ENCODE peak calls at places on chromosome 5, in nine cellular contexts. One of them, this sample, is unnamed.

GRCh38 chr5:82295144-82295543 is 17.0 kb upstream of the RPS23 start:
- DNase-seq in activated gamma-delta T cell treated with Interleukin-2 at 50 U/mL for 16 hours: no peak
- DNase-seq in cardiac muscle cell: peak
- DNase-seq in GM04503: no peak
- DNase-seq in Caco-2: no peak
- DNase-seq in AG08396: no peak
- DNase-seq in kidney tubule cell: peak
- DNase-seq in Calu3: no peak
- DNase-seq in natural killer cell treated with Interleukin-12 subunit alpha and Interleukin-12 subunit beta and Interleukin-15 and Interleukin-18, amount 100 ng/mL, for 72 hours: no peak
- DNase-seq in this sample: no peak

GRCh38 chr5:120767171-120767820 is 303.2 kb downstream of the PRR16 start:
- DNase-seq in Calu3: no peak
- DNase-seq in natural killer cell treated with Interleukin-12 subunit alpha and Interleukin-12 subunit beta and Interleukin-15 and Interleukin-18, amount 100 ng/mL, for 72 hours: no peak
- DNase-seq in kidney tubule cell: no peak
- DNase-seq in activated gamma-delta T cell treated with Interleukin-2 at 50 U/mL for 16 hours: no peak
- DNase-seq in Caco-2: no peak
- DNase-seq in GM04503: peak
- DNase-seq in AG08396: no peak
- DNase-seq in cardiac muscle cell: peak
- DNase-seq in this sample: no peak

GRCh38 chr5:142697846-142698245 is 12.0 kb upstream of the FGF1 start:
- DNase-seq in GM04503: no peak
- DNase-seq in activated gamma-delta T cell treated with Interleukin-2 at 50 U/mL for 16 hours: no peak
- DNase-seq in Caco-2: no peak
- DNase-seq in natural killer cell treated with Interleukin-12 subunit alpha and Interleukin-12 subunit beta and Interleukin-15 and Interleukin-18, amount 100 ng/mL, for 72 hours: no peak
- DNase-seq in Calu3: no peak
- DNase-seq in AG08396: peak
- DNase-seq in kidney tubule cell: peak
- DNase-seq in cardiac muscle cell: peak
- DNase-seq in this sample: no peak

GRCh38 chr5:142722146-142722545 is 36.3 kb upstream of the FGF1 start:
- DNase-seq in cardiac muscle cell: peak
- DNase-seq in GM04503: no peak
- DNase-seq in natural killer cell treated with Interleukin-12 subunit alpha and Interleukin-12 subunit beta and Interleukin-15 and Interleukin-18, amount 100 ng/mL, for 72 hours: no peak
- DNase-seq in AG08396: no peak
- DNase-seq in Calu3: no peak
- DNase-seq in kidney tubule cell: no peak
- DNase-seq in activated gamma-delta T cell treated with Interleukin-2 at 50 U/mL for 16 hours: no peak
- DNase-seq in Caco-2: no peak
- DNase-seq in this sample: no peak

GRCh38 chr5:179618923-179619554 is 4.4 kb downstream of the HNRNPH1 start:
- DNase-seq in Caco-2: peak
- DNase-seq in natural killer cell treated with Interleukin-12 subunit alpha and Interleukin-12 subunit beta and Interleukin-15 and Interleukin-18, amount 100 ng/mL, for 72 hours: no peak
- DNase-seq in kidney tubule cell: no peak
- DNase-seq in Calu3: no peak
- DNase-seq in cardiac muscle cell: peak
- DNase-seq in AG08396: no peak
- DNase-seq in activated gamma-delta T cell treated with Interleukin-2 at 50 U/mL for 16 hours: no peak
- DNase-seq in GM04503: no peak
- DNase-seq in this sample: no peak

GRCh38 chr5:146962801-146963355 is 84.3 kb upstream of the PPP2R2B start:
- DNase-seq in cardiac muscle cell: peak
- DNase-seq in AG08396: peak
- DNase-seq in natural killer cell treated with Interleukin-12 subunit alpha and Interleukin-12 subunit beta and Interleukin-15 and Interleukin-18, amount 100 ng/mL, for 72 hours: no peak
- DNase-seq in GM04503: no peak
- DNase-seq in Calu3: no peak
- DNase-seq in Caco-2: no peak
- DNase-seq in kidney tubule cell: peak
- DNase-seq in activated gamma-delta T cell treated with Interleukin-2 at 50 U/mL for 16 hours: no peak
- DNase-seq in this sample: peak

GRCh38 chr5:96565843-96566242 is 96.3 kb upstream of the CAST start:
- DNase-seq in cardiac muscle cell: peak
- DNase-seq in natural killer cell treated with Interleukin-12 subunit alpha and Interleukin-12 subunit beta and Interleukin-15 and Interleukin-18, amount 100 ng/mL, for 72 hours: no peak
- DNase-seq in Calu3: no peak
- DNase-seq in activated gamma-delta T cell treated with Interleukin-2 at 50 U/mL for 16 hours: no peak
- DNase-seq in AG08396: peak
- DNase-seq in GM04503: peak
- DNase-seq in Caco-2: no peak
- DNase-seq in kidney tubule cell: peak
- DNase-seq in this sample: no peak

GRCh38 chr5:125058185-125058826 is 311.9 kb upstream of the ZNF608 start:
- DNase-seq in activated gamma-delta T cell treated with Interleukin-2 at 50 U/mL for 16 hours: no peak
- DNase-seq in cardiac muscle cell: peak
- DNase-seq in Calu3: no peak
- DNase-seq in Caco-2: no peak
- DNase-seq in AG08396: no peak
- DNase-seq in kidney tubule cell: no peak
- DNase-seq in natural killer cell treated with Interleukin-12 subunit alpha and Interleukin-12 subunit beta and Interleukin-15 and Interleukin-18, amount 100 ng/mL, for 72 hours: no peak
- DNase-seq in GM04503: no peak
- DNase-seq in this sample: no peak

GRCh38 chr5:159303286-159303685 is 27.0 kb downstream of the IL12B start:
- DNase-seq in Caco-2: no peak
- DNase-seq in kidney tubule cell: no peak
- DNase-seq in natural killer cell treated with Interleukin-12 subunit alpha and Interleukin-12 subunit beta and Interleukin-15 and Interleukin-18, amount 100 ng/mL, for 72 hours: no peak
- DNase-seq in Calu3: no peak
- DNase-seq in AG08396: no peak
- DNase-seq in GM04503: no peak
- DNase-seq in cardiac muscle cell: no peak
- DNase-seq in activated gamma-delta T cell treated with Interleukin-2 at 50 U/mL for 16 hours: no peak
- DNase-seq in this sample: no peak

GRCh38 chr5:139686919-139687421 is 38.8 kb downstream of the CXXC5 start:
- DNase-seq in kidney tubule cell: no peak
- DNase-seq in Caco-2: no peak
- DNase-seq in natural killer cell treated with Interleukin-12 subunit alpha and Interleukin-12 subunit beta and Interleukin-15 and Interleukin-18, amount 100 ng/mL, for 72 hours: no peak
- DNase-seq in GM04503: no peak
- DNase-seq in activated gamma-delta T cell treated with Interleukin-2 at 50 U/mL for 16 hours: no peak
- DNase-seq in Calu3: no peak
- DNase-seq in cardiac muscle cell: no peak
- DNase-seq in AG08396: no peak
- DNase-seq in this sample: no peak